ENCODE peak calls at places on chromosomes 11 and 22, in nine cellular contexts. M is brain microvascular endothelial cell, A is psoas muscle, T is colonic mucosa, H is tibial artery, X is GM23338, J is AG04450, U is left lung, Y is upper lobe of right lung. O is an unnamed sample.
A peak's percentile ranks its signal among the peaks of the same experiment; 100 is the strongest.

GRCh38 chr22:41793871-41794270 is 6.6 kb upstream of the CCDC134 start:
- DNase-seq in M (no peak), A (no peak), T (no peak), H (no peak), X (no peak), J (no peak), U (no peak), Y (no peak), O (no peak)

GRCh38 chr11:113977071-113977490 is 2.2 kb downstream of the HTR3A start:
- DNase-seq in M (no peak), A (no peak), T (no peak), H (no peak), X (no peak), J (no peak), U (no peak), Y (no peak), O (no peak)

GRCh38 chr11:134528453-134528852 is 116.4 kb upstream of the B3GAT1 start:
- DNase-seq in M (no peak), A (no peak), T (peak; percentile 12), H (peak; percentile 9), X (no peak), J (no peak), U (peak; percentile 4), Y (peak; percentile 30), O (no peak)

GRCh38 chr22:28819253-28820096 is 19.1 kb upstream of the XBP1 start:
- DNase-seq in M (no peak), A (no peak), T (peak; percentile 81), H (no peak), X (no peak), J (no peak), U (peak; percentile 69), Y (no peak), O (no peak)

GRCh38 chr11:7596975-7597391 is 76.3 kb downstream of the CYB5R2 start:
- DNase-seq in M (no peak), A (no peak), T (peak; percentile 57), H (no peak), X (no peak), J (no peak), U (no peak), Y (no peak), O (no peak)

GRCh38 chr11:125886997-125887372 is 483 bp upstream of the HYLS1 start:
- DNase-seq in M (peak; percentile 11), A (peak; percentile 47), T (peak; percentile 50), H (peak; percentile 43), X (peak; percentile 70), J (no peak), U (peak; percentile 63), Y (peak; percentile 76), O (no peak)

GRCh38 chr11:78796956-78797355 is 222.3 kb upstream of the NARS2 start:
- DNase-seq in M (peak; percentile 94), A (no peak), T (no peak), H (no peak), X (no peak), J (peak; percentile 94), U (no peak), Y (no peak), O (peak; percentile 83)

GRCh38 chr11:82458147-82458546 is 275.5 kb downstream of the FAM181B start:
- DNase-seq in M (no peak), A (no peak), T (no peak), H (no peak), X (no peak), J (no peak), U (no peak), Y (no peak), O (no peak)

GRCh38 chr22:29311468-29312217 is 3.9 kb downstream of the RASL10A start:
- DNase-seq in M (no peak), A (no peak), T (no peak), H (no peak), X (no peak), J (no peak), U (no peak), Y (no peak), O (no peak)

GRCh38 chr22:37571258-37571991 is 8.5 kb downstream of the LGALS2 start:
- DNase-seq in M (no peak), A (no peak), T (no peak), H (no peak), X (peak; percentile 36), J (no peak), U (no peak), Y (no peak), O (no peak)

GRCh38 chr22:21985214-21985613 is 2.6 kb upstream of the TOP3B start:
- DNase-seq in M (no peak), A (no peak), T (no peak), H (no peak), X (no peak), J (no peak), U (no peak), Y (no peak), O (no peak)

GRCh38 chr11:126969865-126970479 is 30.6 kb downstream of the KIRREL3 start:
- DNase-seq in M (peak; percentile 16), A (no peak), T (no peak), H (no peak), X (peak; percentile 66), J (no peak), U (no peak), Y (no peak), O (no peak)

GRCh38 chr11:12094872-12095800 is 15.3 kb upstream of the MICAL2 start:
- DNase-seq in M (no peak), A (no peak), T (peak; percentile 87), H (peak; percentile 3), X (no peak), J (no peak), U (no peak), Y (no peak), O (no peak)

GRCh38 chr22:31750365-31751284 is 693 bp upstream of the PRR14L start:
- DNase-seq in M (no peak), A (no peak), T (peak; percentile 22), H (no peak), X (no peak), J (no peak), U (no peak), Y (no peak), O (no peak)

GRCh38 chr11:14520086-14520901 is at the start of gene PSMA1:
- DNase-seq in M (peak; percentile 96), A (peak; percentile 94), T (peak; percentile 97), H (peak; percentile 96), X (peak; percentile 98), J (peak; percentile 76), U (peak; percentile 96), Y (peak; percentile 98), O (peak; percentile 86)
- H3K4me3 ChIP-seq in M (peak within 1 kb of the TSS; percentile 93), A (peak within 1 kb of the TSS; percentile 96), T (peak within 1 kb of the TSS; percentile 76), H (peak within 1 kb of the TSS; percentile 78), X (peak within 1 kb of the TSS; percentile 97), J (peak within 1 kb of the TSS; percentile 73), U (peak within 1 kb of the TSS; percentile 70), Y (peak within 1 kb of the TSS; percentile 71), O (peak within 1 kb of the TSS; percentile 71)

DNA sequence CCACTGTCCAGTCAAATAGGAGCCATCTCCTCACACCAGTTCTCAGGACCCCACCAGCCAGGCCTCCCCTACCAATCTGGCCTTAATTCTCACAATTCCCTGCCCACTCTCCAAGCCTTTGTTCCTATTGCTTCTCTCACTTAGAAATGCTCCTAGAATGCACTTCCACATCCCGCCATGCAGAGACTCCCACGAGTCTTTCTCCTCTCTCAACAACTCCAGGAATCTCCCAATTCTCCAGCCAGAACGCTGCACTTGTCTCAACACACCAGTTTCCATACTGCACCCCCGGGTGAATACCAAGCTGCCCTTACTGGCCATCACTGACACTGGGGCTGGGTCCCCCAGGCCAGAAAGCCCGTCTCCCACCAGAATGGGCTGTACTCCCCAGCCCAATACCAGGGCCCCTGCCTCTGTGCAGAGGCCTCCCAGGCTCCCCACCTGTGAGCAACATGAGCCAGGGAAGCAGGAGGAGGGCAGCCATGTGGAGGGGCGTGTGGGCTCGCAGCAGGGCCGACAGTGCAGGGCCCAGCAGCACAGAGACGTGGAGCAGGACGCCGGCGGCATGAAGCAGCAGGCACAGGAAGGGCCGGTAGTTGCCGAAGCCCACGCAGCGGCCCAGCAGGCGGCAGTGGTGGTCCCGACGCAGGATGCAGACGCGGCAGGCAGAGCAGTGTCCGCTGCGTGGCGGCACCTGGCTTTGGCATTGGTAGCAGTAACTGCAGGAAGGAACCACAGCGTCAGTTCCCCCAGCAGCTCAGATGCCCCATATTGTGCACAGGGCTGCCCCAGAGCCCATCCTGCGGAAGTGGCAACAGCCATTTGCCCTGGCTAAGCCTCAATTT is 2.4 kb downstream of the ZDHHC24 start:
- DNase-seq in M (peak; percentile 47), A (no peak), T (peak; percentile 35), H (peak; percentile 33), X (peak; percentile 80), J (no peak), U (peak; percentile 48), Y (no peak), O (no peak)
- TF ChIP-seq CTCF in M (peak; percentile 88), A (peak; percentile 25), T (no peak), H (no peak), X (peak; percentile 71), J (peak; percentile 73), U (no peak), Y (peak; percentile 49), O (peak; percentile 67)

GRCh38 chr11:2448661-2449547 is 4.1 kb downstream of the KCNQ1 start:
- DNase-seq in M (no peak), A (no peak), T (no peak), H (no peak), X (no peak), J (no peak), U (peak; percentile 26), Y (peak; percentile 59), O (no peak)
- H3K27me3 ChIP-seq in M (peaks cover 38% of the 10 kb centered on the region), A (no peaks in the 10 kb centered on the region), T (no peaks in the 10 kb centered on the region), H (peaks cover 92% of the 10 kb centered on the region), X (peaks cover 55% of the 10 kb centered on the region), J (peaks cover 36% of the 10 kb centered on the region), U (no peaks in the 10 kb centered on the region), Y (peaks cover 9% of the 10 kb centered on the region), O (peaks cover 18% of the 10 kb centered on the region)

GRCh38 chr11:19258651-19259230 is 18.0 kb upstream of the E2F8 start:
- DNase-seq in M (no peak), A (no peak), T (no peak), H (no peak), X (no peak), J (no peak), U (no peak), Y (no peak), O (no peak)

GRCh38 chr11:19263333-19263732 is 22.6 kb upstream of the E2F8 start:
- DNase-seq in M (no peak), A (no peak), T (no peak), H (no peak), X (no peak), J (no peak), U (no peak), Y (no peak), O (no peak)

GRCh38 chr11:19253817-19254216 is 13.1 kb upstream of the E2F8 start:
- DNase-seq in M (no peak), A (no peak), T (no peak), H (no peak), X (no peak), J (no peak), U (no peak), Y (no peak), O (no peak)

DNA sequence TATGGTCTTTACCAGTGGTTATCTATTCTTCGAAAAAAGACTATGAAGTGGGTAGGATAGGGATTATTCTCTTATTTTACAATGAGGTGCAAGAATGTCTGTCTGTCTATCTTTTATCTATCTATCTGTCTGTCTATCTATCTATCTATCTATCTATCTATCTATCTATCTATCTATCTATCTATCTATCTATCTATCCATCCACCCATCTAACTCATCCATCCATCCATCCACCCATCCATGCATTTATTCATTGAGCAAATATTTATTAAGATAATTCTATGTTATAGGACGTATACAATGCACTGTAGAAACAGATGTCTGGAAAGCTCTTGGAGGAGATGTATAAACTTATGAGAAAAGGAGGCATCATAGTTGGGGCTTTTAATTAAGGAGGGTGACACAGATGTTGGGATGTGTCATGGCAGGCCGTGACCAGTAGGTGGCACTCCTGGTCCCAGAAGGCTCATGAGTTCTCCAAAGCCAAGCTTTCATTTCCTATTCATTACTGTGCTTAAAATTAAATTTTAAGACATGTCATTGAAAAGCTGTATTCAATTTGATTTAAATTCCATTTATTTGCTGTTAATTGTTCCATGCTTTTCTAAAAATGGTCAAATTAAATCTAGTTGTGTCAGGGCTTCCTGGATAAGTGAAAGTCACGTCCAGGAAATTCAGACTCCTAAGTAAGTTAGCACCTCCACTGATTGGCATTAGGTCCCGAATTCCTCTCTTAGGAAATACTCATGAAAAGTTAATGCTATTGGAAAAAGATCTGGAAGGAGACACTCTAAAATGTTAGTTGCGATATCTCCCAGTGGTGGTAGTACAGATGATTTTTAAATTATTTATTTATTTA is 19.0 kb upstream of the E2F8 start:
- DNase-seq in M (peak; percentile 52), A (peak; percentile 68), T (peak; percentile 78), H (peak; percentile 75), X (peak; percentile 68), J (peak; percentile 26), U (peak; percentile 47), Y (peak; percentile 84), O (peak; percentile 2)
- H3K4me3 ChIP-seq in M (no peak overlapping the region), A (peak overlapping the region; percentile 7), T (no peak overlapping the region), H (peak overlapping the region; percentile 13), X (no peak overlapping the region), J (no peak overlapping the region), U (no peak overlapping the region), Y (no peak overlapping the region), O (no peak overlapping the region)

O was measured in BJ.